ENCODE peak calls at places on chromosomes 6 and 20, in four cellular contexts. L, S, M and O are unnamed samples.

GRCh38 chr20:41218466-41218865 is 81.1 kb downstream of the PLCG1 start:
- DNase-seq in L (no peak), S (no peak), M (peak), O (peak)

GRCh38 chr20:21294755-21295154 is 8.4 kb upstream of the XRN2 start:
- DNase-seq in L (no peak), S (no peak), M (no peak), O (no peak)

GRCh38 chr6:145820000-145820399 is 5.4 kb upstream of the FBXO30 start:
- DNase-seq in L (no peak), S (no peak), M (no peak), O (no peak)

GRCh38 chr6:146650799-146651481 is 52.2 kb downstream of the ADGB start:
- DNase-seq in L (no peak), S (no peak), M (no peak), O (no peak)

GRCh38 chr20:38927902-38928578 is 1.8 kb downstream of the FAM83D start:
- DNase-seq in L (no peak), S (no peak), M (no peak), O (no peak)

GRCh38 chr20:32476684-32477593 is 108.2 kb downstream of the NOL4L start:
- DNase-seq in L (peak), S (no peak), M (no peak), O (no peak)

GRCh38 chr20:61896058-61896961 is 169.4 kb downstream of the TAF4 start:
- DNase-seq in L (no peak), S (peak), M (peak), O (peak)

GRCh38 chr20:16476032-16476431 is 97.2 kb downstream of the KIF16B start:
- DNase-seq in L (no peak), S (peak), M (peak), O (peak)

GRCh38 chr20:14918981-14919380 is 581.6 kb upstream of the FLRT3 start:
- DNase-seq in L (no peak), S (no peak), M (no peak), O (no peak)

GRCh38 chr6:72132425-72132824 is 246.1 kb downstream of the RIMS1 start:
- DNase-seq in L (no peak), S (no peak), M (no peak), O (no peak)

GRCh38 chr6:140909620-140910019 is 1223.1 kb upstream of the GJE1 start:
- DNase-seq in L (no peak), S (no peak), M (no peak), O (no peak)

GRCh38 chr6:31687860-31688693 is 7.2 kb upstream of the LY6G5C start:
- DNase-seq in L (no peak), S (no peak), M (no peak), O (no peak)

GRCh38 chr6:154196333-154196732 is 157.3 kb downstream of the OPRM1 start:
- DNase-seq in L (no peak), S (no peak), M (no peak), O (no peak)

GRCh38 chr6:162123797-162124196 is 603.8 kb downstream of the PRKN start:
- DNase-seq in L (no peak), S (no peak), M (no peak), O (no peak)

GRCh38 chr6:116616757-116617093 is 446 bp downstream of the RSPH4A start:
- DNase-seq in L (peak), S (no peak), M (no peak), O (no peak)
- H3K4me3 ChIP-seq in L (peak), S (peak), M (peak), O (peak)

DNA sequence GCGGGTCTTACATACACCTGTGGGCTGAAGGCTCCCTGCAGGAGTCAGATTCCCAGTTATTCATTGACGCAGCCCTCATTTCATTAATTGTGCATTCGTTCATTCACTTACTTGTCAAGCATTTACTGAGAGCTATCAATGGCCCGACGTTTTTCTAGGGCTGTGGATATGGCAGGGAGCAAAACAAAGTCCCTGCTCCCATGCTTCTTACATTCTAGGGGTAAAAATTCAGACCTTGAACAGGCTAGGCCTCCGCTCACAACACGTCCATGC is 369 bp upstream of the NSFL1C start:
- DNase-seq in L (no peak), S (no peak), M (no peak), O (no peak)
- H3K4me3 ChIP-seq in L (peak), S (peak), M (no peak), O (no peak)

GRCh38 chr6:157909282-157909664 is 72.4 kb upstream of the SYNJ2 start:
- DNase-seq in L (no peak), S (no peak), M (no peak), O (no peak)
- H3K4me3 ChIP-seq in L (no peak), S (no peak), M (no peak), O (no peak)

DNA sequence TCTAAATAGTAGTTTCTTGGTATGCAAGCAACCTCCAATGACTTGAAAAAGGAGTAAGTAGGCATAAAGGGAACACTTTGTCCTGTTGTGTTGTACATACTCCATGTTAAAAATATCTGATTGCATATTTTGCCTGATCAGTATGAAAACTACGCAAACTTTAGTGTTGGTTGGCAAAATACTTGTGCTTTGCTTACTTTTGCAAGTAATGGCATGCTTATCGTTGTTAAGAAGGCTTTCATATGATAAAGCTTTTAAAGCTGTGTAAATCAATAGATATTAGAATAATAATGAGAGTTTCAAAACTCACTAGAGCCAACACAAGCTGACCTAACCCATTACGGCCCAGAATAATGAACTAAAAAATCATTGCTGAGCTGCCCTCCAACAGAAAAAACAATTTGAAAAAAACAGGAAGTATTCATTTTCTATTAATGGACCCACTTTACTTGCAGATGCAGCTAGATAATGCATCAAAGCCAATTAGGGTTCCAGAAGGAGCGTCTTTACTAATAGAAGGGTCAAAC is 82.0 kb downstream of the SNAP25 start:
- DNase-seq in L (no peak), S (no peak), M (no peak), O (no peak)
- H3K4me3 ChIP-seq in L (no peak), S (no peak), M (no peak), O (no peak)

DNA sequence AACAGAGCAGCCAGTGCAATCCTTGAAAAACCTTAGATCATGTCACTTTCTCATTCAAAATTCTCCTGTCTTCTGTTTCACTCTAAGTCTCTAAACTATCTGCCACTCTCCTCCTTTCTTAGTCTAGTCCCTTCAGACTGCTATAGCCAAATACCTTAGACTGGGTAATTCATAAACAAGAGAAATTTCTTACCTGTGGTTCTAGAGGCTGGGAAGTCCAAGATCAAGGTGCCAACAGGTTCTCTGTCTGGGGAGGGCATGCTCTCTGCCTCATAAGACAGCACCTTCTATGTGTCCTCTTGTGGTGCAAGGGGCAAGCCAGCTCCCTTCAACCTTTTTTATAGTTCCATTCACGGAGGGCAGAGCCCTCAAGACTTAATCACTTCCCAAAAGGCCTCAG is 156.3 kb downstream of the MTFR2 start:
- DNase-seq in L (no peak), S (no peak), M (no peak), O (no peak)
- H3K4me3 ChIP-seq in L (no peak), S (no peak), M (no peak), O (no peak)

GRCh38 chr6:44072452-44072958 is 54.7 kb downstream of the MRPL14 start:
- DNase-seq in L (no peak), S (no peak), M (no peak), O (no peak)
- H3K4me3 ChIP-seq in L (no peak), S (peak), M (no peak), O (no peak)

GRCh38 chr20:63249891-63250290 is 4.4 kb downstream of the NKAIN4 start:
- DNase-seq in L (no peak), S (no peak), M (no peak), O (no peak)
- H3K4me3 ChIP-seq in L (no peak), S (no peak), M (no peak), O (no peak)

GRCh38 chr6:1574895-1575212 is 34.9 kb upstream of the FOXC1 start:
- DNase-seq in L (no peak), S (no peak), M (no peak), O (no peak)

GRCh38 chr6:1574083-1574761 is 35.5 kb upstream of the FOXC1 start:
- DNase-seq in L (no peak), S (no peak), M (no peak), O (no peak)

GRCh38 chr6:1576166-1576565 is 33.5 kb upstream of the FOXC1 start:
- DNase-seq in L (no peak), S (no peak), M (no peak), O (no peak)

GRCh38 chr6:1576711-1577110 is 33.0 kb upstream of the FOXC1 start:
- DNase-seq in L (no peak), S (no peak), M (no peak), O (no peak)

GRCh38 chr6:1575213-1576041 is 34.3 kb upstream of the FOXC1 start:
- DNase-seq in L (no peak), S (no peak), M (peak), O (peak)
- H3K4me3 ChIP-seq in L (no peak), S (no peak), M (peak), O (no peak)

DNA sequence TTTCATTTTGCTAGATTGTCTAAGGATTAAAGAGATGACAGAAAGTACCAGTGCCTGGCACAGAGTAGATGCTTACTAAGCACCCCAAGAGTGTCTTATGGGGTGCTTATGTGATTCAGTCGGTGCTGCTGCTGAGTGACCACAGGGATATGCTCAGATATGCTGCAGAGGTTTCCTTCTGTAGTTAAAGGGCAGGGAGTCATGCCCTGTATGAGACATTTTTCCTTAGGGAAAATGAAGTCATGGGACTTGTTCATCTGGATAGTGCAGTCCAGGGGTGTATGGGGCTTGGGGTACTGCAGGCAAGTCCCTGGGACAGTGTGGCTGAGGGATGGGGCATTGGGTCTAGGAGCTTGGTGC is 25.1 kb downstream of the TOX2 start:
- DNase-seq in L (no peak), S (no peak), M (no peak), O (no peak)
- H3K4me3 ChIP-seq in L (no peak), S (no peak), M (no peak), O (no peak)

GRCh38 chr6:169651498-169651897 is 50.3 kb downstream of the WDR27 start:
- DNase-seq in L (no peak), S (no peak), M (no peak), O (no peak)

GRCh38 chr6:169654590-169655391 is 47.0 kb downstream of the WDR27 start:
- DNase-seq in L (peak), S (peak), M (peak), O (peak)

GRCh38 chr6:169650959-169651292 is 50.9 kb downstream of the WDR27 start:
- DNase-seq in L (no peak), S (no peak), M (no peak), O (no peak)

GRCh38 chr6:169652896-169653295 is 48.9 kb downstream of the WDR27 start:
- DNase-seq in L (no peak), S (no peak), M (no peak), O (no peak)

GRCh38 chr6:169653691-169654090 is 48.1 kb downstream of the WDR27 start:
- DNase-seq in L (no peak), S (no peak), M (no peak), O (no peak)
- H3K4me3 ChIP-seq in L (peak), S (no peak), M (no peak), O (peak)